ENCODE peak calls at places on chromosomes 5 and 9, in seven cellular contexts. One of them, this sample, is unnamed.

GRCh38 chr5:59040804-59041201 is 457.9 kb downstream of the RAB3C start:
- DNase-seq in GM12878: no peak
- DNase-seq in ovary: no peak
- DNase-seq in GM23338: no peak
- DNase-seq in ascending aorta: no peak
- DNase-seq in PC-3: no peak
- DNase-seq in neural progenitor cell: no peak
- DNase-seq in this sample: no peak

GRCh38 chr9:8616419-8616818 is 816.8 kb upstream of the DMAC1 start:
- DNase-seq in ascending aorta: no peak
- DNase-seq in GM12878: no peak
- DNase-seq in neural progenitor cell: no peak
- DNase-seq in GM23338: no peak
- DNase-seq in PC-3: no peak
- DNase-seq in ovary: no peak
- DNase-seq in this sample: no peak

GRCh38 chr9:36488322-36488838 is 84.3 kb upstream of the MELK start:
- DNase-seq in neural progenitor cell: no peak
- DNase-seq in ascending aorta: no peak
- DNase-seq in GM12878: no peak
- DNase-seq in PC-3: no peak
- DNase-seq in ovary: no peak
- DNase-seq in GM23338: peak; percentile 35
- DNase-seq in this sample: no peak

GRCh38 chr9:106675780-106676179 is 187.2 kb upstream of the ZNF462 start:
- DNase-seq in ovary: no peak
- DNase-seq in neural progenitor cell: no peak
- DNase-seq in GM23338: no peak
- DNase-seq in ascending aorta: no peak
- DNase-seq in GM12878: no peak
- DNase-seq in PC-3: peak; percentile 74
- DNase-seq in this sample: no peak

GRCh38 chr9:29397148-29397547 is 1823.9 kb upstream of the C9orf72 start:
- DNase-seq in GM23338: no peak
- DNase-seq in ovary: no peak
- DNase-seq in GM12878: no peak
- DNase-seq in neural progenitor cell: no peak
- DNase-seq in ascending aorta: no peak
- DNase-seq in PC-3: peak; percentile 78
- DNase-seq in this sample: no peak

GRCh38 chr9:6230037-6230778 is 14.6 kb downstream of the IL33 start:
- DNase-seq in ascending aorta: no peak
- DNase-seq in ovary: no peak
- DNase-seq in GM12878: no peak
- DNase-seq in PC-3: peak; percentile 63
- DNase-seq in GM23338: no peak
- DNase-seq in neural progenitor cell: no peak
- DNase-seq in this sample: no peak

GRCh38 chr5:180486636-180487149 is 7.5 kb upstream of the CNOT6 start:
- DNase-seq in ovary: no peak
- DNase-seq in ascending aorta: no peak
- DNase-seq in GM12878: no peak
- DNase-seq in neural progenitor cell: no peak
- DNase-seq in PC-3: no peak
- DNase-seq in GM23338: no peak
- DNase-seq in this sample: no peak

GRCh38 chr5:5929231-5929630 is 449.1 kb downstream of the MED10 start:
- DNase-seq in GM23338: no peak
- DNase-seq in neural progenitor cell: no peak
- DNase-seq in ovary: no peak
- DNase-seq in ascending aorta: no peak
- DNase-seq in GM12878: no peak
- DNase-seq in PC-3: no peak
- DNase-seq in this sample: no peak

GRCh38 chr9:89786650-89787049 is 181.8 kb downstream of the GADD45G start:
- DNase-seq in GM23338: no peak
- DNase-seq in ovary: no peak
- DNase-seq in neural progenitor cell: no peak
- DNase-seq in ascending aorta: no peak
- DNase-seq in PC-3: no peak
- DNase-seq in GM12878: no peak
- DNase-seq in this sample: no peak

GRCh38 chr9:89686134-89686533 is 81.3 kb downstream of the GADD45G start:
- DNase-seq in neural progenitor cell: no peak
- DNase-seq in ovary: no peak
- DNase-seq in GM23338: no peak
- DNase-seq in PC-3: no peak
- DNase-seq in ascending aorta: no peak
- DNase-seq in GM12878: no peak
- DNase-seq in this sample: no peak

GRCh38 chr5:76472338-76473336 is 69.6 kb downstream of the IQGAP2 start:
- DNase-seq in GM12878: no peak
- DNase-seq in neural progenitor cell: no peak
- DNase-seq in PC-3: peak; percentile 2
- DNase-seq in ascending aorta: no peak
- DNase-seq in GM23338: no peak
- DNase-seq in ovary: no peak
- DNase-seq in this sample: no peak

GRCh38 chr5:131252824-131253171 is 11.1 kb upstream of the CDC42SE2 start:
- DNase-seq in PC-3: no peak
- DNase-seq in GM12878: peak; percentile 81
- DNase-seq in ascending aorta: peak; percentile 42
- DNase-seq in ovary: no peak
- DNase-seq in neural progenitor cell: no peak
- DNase-seq in GM23338: no peak
- DNase-seq in this sample: peak; percentile 77

GRCh38 chr5:25995209-25995608 is 1043.2 kb downstream of the CDH9 start:
- DNase-seq in neural progenitor cell: no peak
- DNase-seq in GM23338: no peak
- DNase-seq in PC-3: no peak
- DNase-seq in ovary: no peak
- DNase-seq in ascending aorta: no peak
- DNase-seq in GM12878: no peak
- DNase-seq in this sample: no peak

GRCh38 chr5:143085319-143085917 is 315.2 kb downstream of the ARHGAP26 start:
- DNase-seq in ascending aorta: no peak
- DNase-seq in GM12878: no peak
- DNase-seq in PC-3: no peak
- DNase-seq in ovary: no peak
- DNase-seq in neural progenitor cell: no peak
- DNase-seq in GM23338: no peak
- DNase-seq in this sample: no peak

GRCh38 chr5:130963798-130964197 is 201.3 kb downstream of the HINT1 start:
- DNase-seq in neural progenitor cell: no peak
- DNase-seq in PC-3: peak; percentile 29
- DNase-seq in ascending aorta: no peak
- DNase-seq in ovary: no peak
- DNase-seq in GM23338: no peak
- DNase-seq in GM12878: no peak
- DNase-seq in this sample: no peak

GRCh38 chr9:90816690-90817089 is 15.1 kb downstream of the SYK start:
- DNase-seq in GM23338: no peak
- DNase-seq in ovary: no peak
- DNase-seq in neural progenitor cell: no peak
- DNase-seq in PC-3: no peak
- DNase-seq in ascending aorta: no peak
- DNase-seq in GM12878: no peak
- DNase-seq in this sample: no peak

GRCh38 chr5:77630246-77631165 is 8.0 kb downstream of the OTP start:
- DNase-seq in ascending aorta: no peak
- DNase-seq in GM23338: peak; percentile 83
- DNase-seq in GM12878: no peak
- DNase-seq in neural progenitor cell: peak; percentile 86
- DNase-seq in PC-3: peak; percentile 41
- DNase-seq in ovary: no peak
- DNase-seq in this sample: peak; percentile 56
- TF ChIP-seq CTCF in ascending aorta: no peak
- TF ChIP-seq CTCF in GM23338: no peak
- TF ChIP-seq CTCF in GM12878: peak; percentile 30
- TF ChIP-seq CTCF in neural progenitor cell: peak; percentile 41
- TF ChIP-seq CTCF in PC-3: no peak
- TF ChIP-seq CTCF in ovary: no peak
- TF ChIP-seq CTCF in this sample: no peak

GRCh38 chr5:96112703-96113102 is 151.1 kb upstream of the ELL2 start:
- DNase-seq in neural progenitor cell: no peak
- DNase-seq in GM23338: no peak
- DNase-seq in ovary: no peak
- DNase-seq in ascending aorta: no peak
- DNase-seq in PC-3: no peak
- DNase-seq in GM12878: no peak
- DNase-seq in this sample: no peak

GRCh38 chr5:96112123-96112670 is 150.5 kb upstream of the ELL2 start:
- DNase-seq in ovary: no peak
- DNase-seq in PC-3: peak; percentile 26
- DNase-seq in GM23338: no peak
- DNase-seq in ascending aorta: no peak
- DNase-seq in GM12878: no peak
- DNase-seq in neural progenitor cell: no peak
- DNase-seq in this sample: no peak

GRCh38 chr5:96110289-96110688 is 148.6 kb upstream of the ELL2 start:
- DNase-seq in GM23338: no peak
- DNase-seq in GM12878: no peak
- DNase-seq in PC-3: no peak
- DNase-seq in ascending aorta: no peak
- DNase-seq in neural progenitor cell: no peak
- DNase-seq in ovary: no peak
- DNase-seq in this sample: no peak

GRCh38 chr5:96113170-96113939 is 151.7 kb upstream of the ELL2 start:
- DNase-seq in GM23338: no peak
- DNase-seq in GM12878: no peak
- DNase-seq in ascending aorta: no peak
- DNase-seq in PC-3: no peak
- DNase-seq in ovary: no peak
- DNase-seq in neural progenitor cell: no peak
- DNase-seq in this sample: no peak

DNA sequence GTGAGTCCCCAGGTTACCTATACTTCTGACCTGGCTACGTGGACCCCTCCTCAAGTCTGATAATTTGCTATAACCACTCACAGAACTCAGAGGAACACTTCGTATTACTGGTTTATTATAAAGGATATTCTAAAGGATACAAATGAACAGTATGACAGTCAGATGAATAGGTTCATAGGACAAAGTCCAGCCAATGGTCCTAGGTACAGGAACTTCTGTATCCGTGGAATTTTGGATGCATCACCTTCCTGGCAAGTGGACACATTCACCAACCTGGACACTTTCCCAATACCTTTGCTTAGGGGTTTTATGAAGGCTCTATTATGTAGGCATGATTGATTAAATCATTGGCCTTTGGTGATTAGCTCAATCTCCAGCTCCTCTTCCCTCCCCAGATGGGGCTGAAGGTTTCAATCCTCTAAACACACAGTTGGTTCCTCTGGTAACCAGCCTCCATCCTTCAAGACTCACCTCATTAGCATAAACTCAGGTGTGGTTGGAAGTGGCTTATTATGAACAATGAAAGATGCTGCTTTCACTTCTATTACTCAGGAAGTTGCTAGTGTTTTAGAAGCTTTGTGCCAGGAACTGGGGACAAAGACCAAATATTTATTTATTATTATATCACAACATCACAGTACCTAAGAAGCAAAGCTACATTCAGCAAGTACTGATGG is 149.6 kb upstream of the ELL2 start:
- DNase-seq in ascending aorta: no peak
- DNase-seq in GM12878: no peak
- DNase-seq in ovary: no peak
- DNase-seq in neural progenitor cell: no peak
- DNase-seq in PC-3: no peak
- DNase-seq in GM23338: no peak
- DNase-seq in this sample: no peak
- H3K4me3 ChIP-seq in ascending aorta: no peak overlapping the region
- H3K4me3 ChIP-seq in GM12878: no peak overlapping the region
- H3K4me3 ChIP-seq in ovary: no peak overlapping the region
- H3K4me3 ChIP-seq in neural progenitor cell: no peak overlapping the region
- H3K4me3 ChIP-seq in PC-3: no peak overlapping the region
- H3K4me3 ChIP-seq in GM23338: no peak overlapping the region
- H3K4me3 ChIP-seq in this sample: no peak overlapping the region

DNA sequence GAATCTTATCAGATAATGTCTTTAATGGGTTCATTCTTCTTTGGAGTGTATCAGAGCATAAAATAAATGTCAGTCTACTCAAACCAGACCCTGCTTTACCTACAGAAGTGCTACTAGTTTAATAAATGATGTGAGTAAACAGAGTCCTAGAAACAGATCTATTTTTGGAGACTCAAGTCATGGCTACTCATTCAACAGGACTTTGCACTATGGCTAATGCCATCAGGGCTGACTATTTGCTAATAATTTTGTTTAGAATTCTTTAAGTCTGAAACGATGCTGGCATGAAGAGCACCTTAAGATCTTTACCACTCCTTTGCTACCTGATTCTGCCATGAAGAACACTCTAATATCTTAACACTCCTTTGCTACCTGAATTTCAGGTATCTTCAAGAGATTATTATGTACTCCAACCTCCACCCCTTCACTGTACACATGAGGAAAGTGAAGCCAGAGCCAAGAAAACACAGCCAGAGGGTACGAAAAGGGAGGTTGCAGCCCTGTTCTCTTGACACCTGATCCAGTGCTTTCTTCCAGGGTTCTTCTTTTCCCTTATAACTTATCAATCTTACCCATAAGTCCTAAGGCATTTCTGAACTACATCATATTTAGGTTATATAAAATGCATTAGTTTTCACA is 62.4 kb downstream of the ZNF608 start:
- DNase-seq in GM12878: no peak
- DNase-seq in neural progenitor cell: no peak
- DNase-seq in ascending aorta: no peak
- DNase-seq in GM23338: no peak
- DNase-seq in PC-3: no peak
- DNase-seq in ovary: no peak
- DNase-seq in this sample: no peak
- H3K4me1 ChIP-seq in GM12878: no peaks in the 10 kb centered on the region
- H3K4me1 ChIP-seq in neural progenitor cell: peaks cover 52% of the 10 kb centered on the region
- H3K4me1 ChIP-seq in ascending aorta: no peaks in the 10 kb centered on the region
- H3K4me1 ChIP-seq in GM23338: peaks cover 36% of the 10 kb centered on the region
- H3K4me1 ChIP-seq in PC-3: peaks cover 7% of the 10 kb centered on the region
- H3K4me1 ChIP-seq in ovary: peaks cover 2% of the 10 kb centered on the region
- H3K4me1 ChIP-seq in this sample: peaks cover 23% of the 10 kb centered on the region

GRCh38 chr5:169151051-169151805 is 149.7 kb downstream of the SLIT3 start:
- DNase-seq in GM12878: no peak
- DNase-seq in GM23338: peak; percentile 22
- DNase-seq in PC-3: no peak
- DNase-seq in ascending aorta: no peak
- DNase-seq in ovary: no peak
- DNase-seq in neural progenitor cell: no peak
- DNase-seq in this sample: no peak

GRCh38 chr5:169148066-169148740 is 152.7 kb downstream of the SLIT3 start:
- DNase-seq in PC-3: no peak
- DNase-seq in neural progenitor cell: no peak
- DNase-seq in ovary: no peak
- DNase-seq in GM23338: no peak
- DNase-seq in ascending aorta: no peak
- DNase-seq in GM12878: no peak
- DNase-seq in this sample: no peak

GRCh38 chr5:169147542-169147941 is 153.4 kb downstream of the SLIT3 start:
- DNase-seq in ovary: no peak
- DNase-seq in GM23338: no peak
- DNase-seq in neural progenitor cell: no peak
- DNase-seq in PC-3: no peak
- DNase-seq in GM12878: no peak
- DNase-seq in ascending aorta: no peak
- DNase-seq in this sample: no peak

GRCh38 chr5:169150108-169150507 is 150.8 kb downstream of the SLIT3 start:
- DNase-seq in PC-3: no peak
- DNase-seq in GM23338: no peak
- DNase-seq in GM12878: no peak
- DNase-seq in ovary: no peak
- DNase-seq in neural progenitor cell: no peak
- DNase-seq in ascending aorta: no peak
- DNase-seq in this sample: no peak

GRCh38 chr5:169149317-169149716 is 151.6 kb downstream of the SLIT3 start:
- DNase-seq in ascending aorta: no peak
- DNase-seq in ovary: no peak
- DNase-seq in PC-3: peak; percentile 17
- DNase-seq in GM12878: no peak
- DNase-seq in neural progenitor cell: peak; percentile 67
- DNase-seq in GM23338: peak; percentile 69
- DNase-seq in this sample: no peak
- TF ChIP-seq CTCF in ascending aorta: no peak
- TF ChIP-seq CTCF in ovary: no peak
- TF ChIP-seq CTCF in PC-3: peak; percentile 64
- TF ChIP-seq CTCF in GM12878: no peak
- TF ChIP-seq CTCF in neural progenitor cell: peak; percentile 73
- TF ChIP-seq CTCF in GM23338: peak; percentile 75
- TF ChIP-seq CTCF in this sample: no peak

This sample was measured in lower lobe of right lung.